ENCODE peak calls at places on chromosomes 3 and 15, in seven cellular contexts. T, B, D, J, P, Q and C are unnamed samples.

GRCh38 chr15:25175033-25175788 is 220.4 kb downstream of the SNRPN start:
- DNase-seq in T (peak; percentile 1), B (peak; percentile 9), D (no peak), J (no peak), P (peak; percentile 1), Q (no peak), C (peak; percentile 46)

GRCh38 chr3:172520332-172520831 is 2.8 kb downstream of the TNFSF10 start:
- DNase-seq in T (peak; percentile 77), B (no peak), D (no peak), J (peak; percentile 74), P (no peak), Q (peak; percentile 56), C (no peak)

GRCh38 chr3:143220745-143221144 is 101.2 kb downstream of the CHST2 start:
- DNase-seq in T (no peak), B (no peak), D (no peak), J (no peak), P (no peak), Q (no peak), C (no peak)

GRCh38 chr3:53856964-53857363 is 10.6 kb downstream of the IL17RB start:
- DNase-seq in T (no peak), B (no peak), D (no peak), J (no peak), P (no peak), Q (no peak), C (no peak)

GRCh38 chr3:189144645-189145044 is 27.1 kb upstream of the TPRG1 start:
- DNase-seq in T (no peak), B (peak; percentile 16), D (no peak), J (peak; percentile 12), P (no peak), Q (peak; percentile 29), C (no peak)

GRCh38 chr3:10284496-10284895 is 8.3 kb downstream of the GHRL start:
- DNase-seq in T (no peak), B (peak; percentile 44), D (peak; percentile 21), J (no peak), P (no peak), Q (no peak), C (no peak)

GRCh38 chr3:16789344-16790100 is 95.2 kb upstream of the PLCL2 start:
- DNase-seq in T (no peak), B (no peak), D (no peak), J (no peak), P (no peak), Q (no peak), C (no peak)

GRCh38 chr3:133570937-133571320 is 2.6 kb upstream of the CDV3 start:
- DNase-seq in T (no peak), B (no peak), D (no peak), J (peak; percentile 70), P (no peak), Q (no peak), C (no peak)

GRCh38 chr3:189170559-189170958 is 1.2 kb upstream of the TPRG1 start:
- DNase-seq in T (no peak), B (no peak), D (no peak), J (peak; percentile 3), P (no peak), Q (no peak), C (no peak)

GRCh38 chr15:67140078-67140833 is 74.9 kb downstream of the SMAD3 start:
- DNase-seq in T (no peak), B (no peak), D (no peak), J (no peak), P (no peak), Q (no peak), C (no peak)

GRCh38 chr3:171712168-171712938 is 97.9 kb downstream of the PLD1 start:
- DNase-seq in T (peak; percentile 13), B (no peak), D (no peak), J (peak; percentile 87), P (no peak), Q (no peak), C (peak; percentile 58)

GRCh38 chr15:82030191-82030590 is 15.6 kb downstream of the MEX3B start:
- DNase-seq in T (no peak), B (no peak), D (no peak), J (no peak), P (no peak), Q (no peak), C (no peak)

GRCh38 chr3:42236611-42237010 is 29.4 kb downstream of the CCK start:
- DNase-seq in T (no peak), B (no peak), D (no peak), J (no peak), P (no peak), Q (no peak), C (no peak)

GRCh38 chr3:180277036-180277435 is 240.3 kb upstream of the PEX5L start:
- DNase-seq in T (peak; percentile 35), B (no peak), D (no peak), J (no peak), P (no peak), Q (no peak), C (no peak)

GRCh38 chr3:98188553-98188952 is 22.1 kb downstream of the OR5H15 start:
- DNase-seq in T (peak; percentile 3), B (no peak), D (no peak), J (no peak), P (no peak), Q (no peak), C (no peak)

GRCh38 chr3:56131976-56132590 is 336.2 kb downstream of the ERC2 start:
- DNase-seq in T (peak; percentile 89), B (no peak), D (no peak), J (peak; percentile 95), P (no peak), Q (no peak), C (peak; percentile 29)

GRCh38 chr3:124513610-124513997 is 216.6 kb upstream of the UMPS start:
- DNase-seq in T (no peak), B (no peak), D (no peak), J (no peak), P (no peak), Q (no peak), C (no peak)

GRCh38 chr3:14980689-14981088 is 33.3 kb downstream of the NR2C2 start:
- DNase-seq in T (no peak), B (no peak), D (no peak), J (no peak), P (no peak), Q (no peak), C (no peak)